ENCODE peak calls at places on chromosomes 3 and 15, in five cellular contexts. One of them, this sample, is unnamed.

GRCh38 chr3:115518100-115518852 is 105.0 kb upstream of the GAP43 start:
- DNase-seq in fibroblast of lung: peak; percentile 90
- DNase-seq in IMR-90: peak; percentile 79
- DNase-seq in psoas muscle: peak; percentile 49
- DNase-seq in upper lobe of right lung: no peak
- DNase-seq in this sample: no peak

GRCh38 chr15:54575586-54575985 is 597.3 kb downstream of the UNC13C start:
- DNase-seq in fibroblast of lung: no peak
- DNase-seq in IMR-90: no peak
- DNase-seq in psoas muscle: no peak
- DNase-seq in upper lobe of right lung: no peak
- DNase-seq in this sample: no peak

GRCh38 chr3:41199866-41200668 is 762 bp downstream of the CTNNB1 start:
- DNase-seq in fibroblast of lung: peak; percentile 31
- DNase-seq in IMR-90: no peak
- DNase-seq in psoas muscle: no peak
- DNase-seq in upper lobe of right lung: peak; percentile 73
- DNase-seq in this sample: no peak

GRCh38 chr15:73857193-73857920 is 16.0 kb upstream of the TBC1D21 start:
- DNase-seq in fibroblast of lung: no peak
- DNase-seq in IMR-90: no peak
- DNase-seq in psoas muscle: no peak
- DNase-seq in upper lobe of right lung: no peak
- DNase-seq in this sample: peak; percentile 31

GRCh38 chr15:100573526-100573925 is 28.5 kb downstream of the LINS1 start:
- DNase-seq in fibroblast of lung: no peak
- DNase-seq in IMR-90: no peak
- DNase-seq in psoas muscle: no peak
- DNase-seq in upper lobe of right lung: no peak
- DNase-seq in this sample: no peak

GRCh38 chr3:10515396-10515795 is 10.0 kb upstream of the ATP2B2 start:
- DNase-seq in fibroblast of lung: no peak
- DNase-seq in IMR-90: no peak
- DNase-seq in psoas muscle: no peak
- DNase-seq in upper lobe of right lung: peak; percentile 27
- DNase-seq in this sample: no peak

GRCh38 chr3:53694648-53695356 is 151.4 kb downstream of the CHDH start:
- DNase-seq in fibroblast of lung: no peak
- DNase-seq in IMR-90: no peak
- DNase-seq in psoas muscle: no peak
- DNase-seq in upper lobe of right lung: no peak
- DNase-seq in this sample: no peak

GRCh38 chr15:33067456-33067855 is 127.1 kb downstream of the FMN1 start:
- DNase-seq in fibroblast of lung: peak; percentile 72
- DNase-seq in IMR-90: peak; percentile 91
- DNase-seq in psoas muscle: no peak
- DNase-seq in upper lobe of right lung: no peak
- DNase-seq in this sample: no peak

GRCh38 chr3:189824629-189825312 is 193.6 kb downstream of the TP63 start:
- DNase-seq in fibroblast of lung: peak; percentile 68
- DNase-seq in IMR-90: peak; percentile 91
- DNase-seq in psoas muscle: no peak
- DNase-seq in upper lobe of right lung: no peak
- DNase-seq in this sample: no peak

GRCh38 chr15:51266548-51266947 is 71.8 kb downstream of the CYP19A1 start:
- DNase-seq in fibroblast of lung: no peak
- DNase-seq in IMR-90: no peak
- DNase-seq in psoas muscle: no peak
- DNase-seq in upper lobe of right lung: no peak
- DNase-seq in this sample: no peak

GRCh38 chr15:51265037-51265555 is 73.3 kb downstream of the CYP19A1 start:
- DNase-seq in fibroblast of lung: no peak
- DNase-seq in IMR-90: no peak
- DNase-seq in psoas muscle: no peak
- DNase-seq in upper lobe of right lung: no peak
- DNase-seq in this sample: no peak

GRCh38 chr15:51267714-51268105 is 70.7 kb downstream of the CYP19A1 start:
- DNase-seq in fibroblast of lung: no peak
- DNase-seq in IMR-90: no peak
- DNase-seq in psoas muscle: no peak
- DNase-seq in upper lobe of right lung: no peak
- DNase-seq in this sample: no peak

GRCh38 chr15:51269496-51269895 is 68.9 kb downstream of the CYP19A1 start:
- DNase-seq in fibroblast of lung: no peak
- DNase-seq in IMR-90: no peak
- DNase-seq in psoas muscle: no peak
- DNase-seq in upper lobe of right lung: no peak
- DNase-seq in this sample: no peak

DNA sequence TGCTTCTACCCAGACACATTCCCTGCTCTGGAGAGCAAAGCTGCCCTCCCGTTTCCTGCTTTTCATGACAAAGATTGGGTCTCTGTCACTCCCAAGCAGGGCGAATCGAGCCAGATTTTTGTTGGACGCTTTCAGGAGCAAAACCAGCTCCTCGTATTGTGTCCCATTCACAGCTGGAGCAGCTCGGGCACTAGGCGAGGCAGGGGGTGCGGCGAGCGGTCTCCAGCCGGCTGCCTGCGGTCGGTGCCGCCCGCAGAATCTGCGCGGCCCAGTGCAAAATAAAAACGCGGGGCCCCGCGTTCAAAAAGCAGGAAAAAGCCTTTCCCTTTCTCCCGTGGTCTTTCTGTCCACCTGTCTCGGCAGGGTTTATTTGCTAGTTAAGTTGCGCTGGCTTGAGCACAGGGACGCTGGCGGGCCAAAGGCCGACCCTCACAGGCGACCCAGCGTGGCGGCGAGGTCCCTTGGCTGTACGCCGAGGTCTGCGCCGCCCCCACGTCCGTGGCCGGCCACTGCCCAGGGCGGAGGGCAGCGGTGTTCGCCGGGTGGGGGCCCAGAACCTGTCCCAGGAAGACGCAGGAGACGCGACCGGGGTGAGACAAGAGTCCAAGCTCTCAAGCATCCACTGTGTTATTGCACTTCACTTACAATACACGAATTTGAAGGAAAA is 71.2 kb downstream of the CYP19A1 start:
- DNase-seq in fibroblast of lung: no peak
- DNase-seq in IMR-90: no peak
- DNase-seq in psoas muscle: no peak
- DNase-seq in upper lobe of right lung: no peak
- DNase-seq in this sample: no peak
- H3K4me3 ChIP-seq in fibroblast of lung: peak overlapping the region; percentile 55
- H3K4me3 ChIP-seq in IMR-90: peak overlapping the region; percentile 6
- H3K4me3 ChIP-seq in psoas muscle: peak overlapping the region; percentile 58
- H3K4me3 ChIP-seq in upper lobe of right lung: peak overlapping the region; percentile 54
- H3K4me3 ChIP-seq in this sample: peak overlapping the region; percentile 32

GRCh38 chr15:66909381-66909890 is 156.0 kb upstream of the SMAD3 start:
- DNase-seq in fibroblast of lung: no peak
- DNase-seq in IMR-90: no peak
- DNase-seq in psoas muscle: no peak
- DNase-seq in upper lobe of right lung: no peak
- DNase-seq in this sample: no peak
- H3K4me1 ChIP-seq in fibroblast of lung: peaks cover 10% of the 10 kb centered on the region
- H3K4me1 ChIP-seq in IMR-90: peaks cover 12% of the 10 kb centered on the region
- H3K4me1 ChIP-seq in psoas muscle: no peaks in the 10 kb centered on the region
- H3K4me1 ChIP-seq in upper lobe of right lung: peaks cover 16% of the 10 kb centered on the region
- H3K4me1 ChIP-seq in this sample: no peaks in the 10 kb centered on the region

DNA sequence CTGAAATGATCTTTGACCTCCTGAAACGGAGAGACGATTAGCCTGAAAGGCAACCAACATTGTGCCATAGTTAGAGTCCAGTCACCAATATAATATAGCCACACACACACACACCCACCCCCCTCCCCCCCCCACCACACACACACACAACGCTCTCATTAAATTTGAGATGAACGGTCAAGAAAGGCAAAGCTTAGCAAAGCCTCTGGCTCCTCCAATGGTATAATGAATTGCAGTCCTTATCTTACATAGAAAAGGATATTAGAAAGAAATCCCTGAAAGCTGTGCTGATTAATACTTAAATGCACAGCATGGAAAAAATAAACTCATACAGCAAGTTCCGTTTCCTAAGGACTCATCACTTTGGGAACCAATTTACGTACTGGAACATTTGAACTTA is 881 bp upstream of the ZNF385D start:
- DNase-seq in fibroblast of lung: peak; percentile 40
- DNase-seq in IMR-90: no peak
- DNase-seq in psoas muscle: no peak
- DNase-seq in upper lobe of right lung: no peak
- DNase-seq in this sample: no peak
- H3K4me3 ChIP-seq in fibroblast of lung: no peak overlapping the region
- H3K4me3 ChIP-seq in IMR-90: no peak overlapping the region
- H3K4me3 ChIP-seq in psoas muscle: peak overlapping the region; percentile 58
- H3K4me3 ChIP-seq in upper lobe of right lung: no peak overlapping the region
- H3K4me3 ChIP-seq in this sample: no peak overlapping the region

DNA sequence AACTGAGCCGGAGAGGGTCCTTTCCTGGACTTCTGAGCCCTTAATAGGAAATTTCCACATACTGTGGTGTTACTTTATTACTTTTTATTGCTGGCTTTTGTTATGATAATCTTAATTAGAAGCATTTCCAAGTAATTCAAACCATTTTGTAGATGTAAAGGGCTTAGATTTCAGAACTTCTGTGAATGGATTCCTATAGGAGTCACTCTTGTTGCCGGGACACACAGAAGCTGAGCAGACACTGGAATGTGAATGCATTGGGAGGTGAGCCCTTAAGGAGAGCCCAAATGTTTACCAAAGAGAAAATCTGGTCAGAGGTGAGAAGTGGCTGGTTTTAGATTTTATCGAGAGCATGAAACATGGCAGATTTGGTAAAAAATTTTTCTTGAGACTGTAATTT is 87.4 kb downstream of the FNDC3B start:
- DNase-seq in fibroblast of lung: no peak
- DNase-seq in IMR-90: no peak
- DNase-seq in psoas muscle: no peak
- DNase-seq in upper lobe of right lung: no peak
- DNase-seq in this sample: no peak
- H3K4me1 ChIP-seq in fibroblast of lung: peaks cover 33% of the 10 kb centered on the region
- H3K4me1 ChIP-seq in IMR-90: peaks cover 33% of the 10 kb centered on the region
- H3K4me1 ChIP-seq in psoas muscle: peaks cover 72% of the 10 kb centered on the region
- H3K4me1 ChIP-seq in upper lobe of right lung: peaks cover 53% of the 10 kb centered on the region
- H3K4me1 ChIP-seq in this sample: peaks cover 51% of the 10 kb centered on the region

GRCh38 chr15:65067645-65068416 is at the start of gene RASL12:
- DNase-seq in fibroblast of lung: peak; percentile 34
- DNase-seq in IMR-90: no peak
- DNase-seq in psoas muscle: no peak
- DNase-seq in upper lobe of right lung: peak; percentile 61
- DNase-seq in this sample: no peak
- H3K4me3 ChIP-seq in fibroblast of lung: peak within 1 kb of the TSS; percentile 80
- H3K4me3 ChIP-seq in IMR-90: no peak within 1 kb of the TSS
- H3K4me3 ChIP-seq in psoas muscle: peak within 1 kb of the TSS; percentile 65
- H3K4me3 ChIP-seq in upper lobe of right lung: peak within 1 kb of the TSS; percentile 49
- H3K4me3 ChIP-seq in this sample: no peak within 1 kb of the TSS